ENCODE peak calls at places on chromosomes 11 and 22, in nine cellular contexts. W is IMR-90, D is Peyer's patch, E is H9, N is GM12878, F is A549, Z is neuronal stem cell, G is right cardiac atrium, K is fibroblast of lung. B is an unnamed sample.

GRCh38 chr22:43878831-43879550 is 12.8 kb downstream of the PNPLA5 start:
- DNase-seq in W (no peak), D (no peak), E (no peak), N (no peak), F (no peak), Z (no peak), G (no peak), K (no peak), B (no peak)

GRCh38 chr11:111602865-111603632 is 800 bp downstream of the SIK2 start:
- DNase-seq in W (peak; percentile 43), D (no peak), E (no peak), N (no peak), F (peak; percentile 7), Z (peak; percentile 46), G (no peak), K (peak; percentile 50), B (no peak)

GRCh38 chr11:116638463-116638862 is 134.3 kb downstream of the BUD13 start:
- DNase-seq in W (no peak), D (no peak), E (no peak), N (no peak), F (no peak), Z (no peak), G (no peak), K (no peak), B (no peak)

GRCh38 chr11:68880851-68881250 is 22.8 kb downstream of the MRPL21 start:
- DNase-seq in W (no peak), D (no peak), E (no peak), N (no peak), F (no peak), Z (no peak), G (no peak), K (no peak), B (no peak)

GRCh38 chr11:95991545-95991944 is 67.6 kb upstream of the MTMR2 start:
- DNase-seq in W (peak; percentile 80), D (no peak), E (no peak), N (no peak), F (no peak), Z (no peak), G (no peak), K (peak; percentile 84), B (no peak)

GRCh38 chr11:116330439-116331185 is 442.2 kb downstream of the BUD13 start:
- DNase-seq in W (no peak), D (no peak), E (peak; percentile 18), N (no peak), F (no peak), Z (no peak), G (peak; percentile 35), K (no peak), B (no peak)

GRCh38 chr11:76763573-76764348 is 19.4 kb upstream of the TSKU start:
- DNase-seq in W (peak; percentile 95), D (no peak), E (no peak), N (no peak), F (peak; percentile 42), Z (no peak), G (peak; percentile 86), K (peak; percentile 67), B (no peak)

GRCh38 chr22:36411589-36412258 is 24.0 kb upstream of the MYH9 start:
- DNase-seq in W (no peak), D (no peak), E (no peak), N (no peak), F (no peak), Z (no peak), G (no peak), K (no peak), B (no peak)

GRCh38 chr11:134665571-134666268 is 253.7 kb upstream of the B3GAT1 start:
- DNase-seq in W (no peak), D (no peak), E (no peak), N (no peak), F (no peak), Z (no peak), G (no peak), K (no peak), B (no peak)

GRCh38 chr11:102464037-102464436 is 11.5 kb upstream of the TMEM123 start:
- DNase-seq in W (no peak), D (no peak), E (no peak), N (no peak), F (no peak), Z (no peak), G (no peak), K (no peak), B (no peak)

GRCh38 chr11:7547091-7547490 is 33.3 kb downstream of the PPFIBP2 start:
- DNase-seq in W (no peak), D (no peak), E (no peak), N (no peak), F (no peak), Z (no peak), G (no peak), K (no peak), B (no peak)

GRCh38 chr22:42272431-42273004 is 2.1 kb upstream of the TCF20 start:
- DNase-seq in W (no peak), D (no peak), E (no peak), N (no peak), F (no peak), Z (no peak), G (no peak), K (no peak), B (no peak)

GRCh38 chr11:36454991-36455611 is 55.0 kb downstream of the TRAF6 start:
- DNase-seq in W (no peak), D (no peak), E (no peak), N (no peak), F (no peak), Z (peak; percentile 89), G (peak; percentile 53), K (no peak), B (no peak)

GRCh38 chr11:134267966-134268365 is 8.2 kb upstream of the GLB1L3 start:
- DNase-seq in W (no peak), D (no peak), E (no peak), N (no peak), F (no peak), Z (no peak), G (no peak), K (no peak), B (no peak)

GRCh38 chr11:12251651-12252560 is 125.5 kb upstream of the PARVA start:
- DNase-seq in W (no peak), D (no peak), E (no peak), N (no peak), F (no peak), Z (no peak), G (no peak), K (no peak), B (no peak)

GRCh38 chr11:2837096-2837601 is 48.4 kb downstream of the CDKN1C start:
- DNase-seq in W (peak; percentile 11), D (peak; percentile 22), E (peak; percentile 88), N (no peak), F (peak; percentile 42), Z (peak; percentile 50), G (peak; percentile 95), K (peak; percentile 58), B (no peak)

GRCh38 chr11:115334932-115335788 is 169.1 kb downstream of the CADM1 start:
- DNase-seq in W (peak; percentile 52), D (no peak), E (no peak), N (no peak), F (peak; percentile 46), Z (peak; percentile 12), G (no peak), K (peak; percentile 64), B (no peak)

GRCh38 chr11:134474942-134475341 is 62.9 kb upstream of the B3GAT1 start:
- DNase-seq in W (no peak), D (no peak), E (peak; percentile 15), N (no peak), F (no peak), Z (no peak), G (no peak), K (no peak), B (no peak)

GRCh38 chr11:92576315-92576714 is 351.7 kb downstream of the FAT3 start:
- DNase-seq in W (no peak), D (no peak), E (no peak), N (no peak), F (no peak), Z (no peak), G (no peak), K (no peak), B (no peak)
- H3K27ac ChIP-seq in W (no peak overlapping the region), D (no peak overlapping the region), E (no peak overlapping the region), N (no peak overlapping the region), F (no peak overlapping the region), Z (no peak overlapping the region), G (no peak overlapping the region), K (no peak overlapping the region), B (no peak overlapping the region)

GRCh38 chr11:43397251-43397650 is 38.5 kb downstream of the TTC17 start:
- DNase-seq in W (peak; percentile 3), D (no peak), E (no peak), N (no peak), F (no peak), Z (no peak), G (no peak), K (no peak), B (no peak)
- H3K27ac ChIP-seq in W (no peak overlapping the region), D (no peak overlapping the region), E (no peak overlapping the region), N (no peak overlapping the region), F (no peak overlapping the region), Z (no peak overlapping the region), G (no peak overlapping the region), K (no peak overlapping the region), B (no peak overlapping the region)

GRCh38 chr11:128492903-128493569 is 94.3 kb downstream of the ETS1 start:
- DNase-seq in W (no peak), D (no peak), E (no peak), N (no peak), F (no peak), Z (no peak), G (no peak), K (no peak), B (no peak)

GRCh38 chr11:128494418-128495332 is 92.7 kb downstream of the ETS1 start:
- DNase-seq in W (no peak), D (no peak), E (no peak), N (no peak), F (no peak), Z (no peak), G (no peak), K (no peak), B (no peak)

GRCh38 chr11:128491195-128491936 is 96.0 kb downstream of the ETS1 start:
- DNase-seq in W (no peak), D (no peak), E (no peak), N (no peak), F (no peak), Z (no peak), G (no peak), K (no peak), B (no peak)

GRCh38 chr11:128493570-128493965 is 93.8 kb downstream of the ETS1 start:
- DNase-seq in W (peak; percentile 65), D (no peak), E (no peak), N (no peak), F (no peak), Z (no peak), G (no peak), K (peak; percentile 61), B (no peak)

GRCh38 chr11:128492461-128492860 is 94.9 kb downstream of the ETS1 start:
- DNase-seq in W (peak; percentile 67), D (no peak), E (no peak), N (no peak), F (no peak), Z (no peak), G (no peak), K (no peak), B (no peak)
- H3K27ac ChIP-seq in W (no peak overlapping the region), D (peak overlapping the region; percentile 59), E (no peak overlapping the region), N (no peak overlapping the region), F (peak overlapping the region; percentile 62), Z (no peak overlapping the region), G (peak overlapping the region; percentile 56), K (peak overlapping the region; percentile 80), B (peak overlapping the region; percentile 39)

DNA sequence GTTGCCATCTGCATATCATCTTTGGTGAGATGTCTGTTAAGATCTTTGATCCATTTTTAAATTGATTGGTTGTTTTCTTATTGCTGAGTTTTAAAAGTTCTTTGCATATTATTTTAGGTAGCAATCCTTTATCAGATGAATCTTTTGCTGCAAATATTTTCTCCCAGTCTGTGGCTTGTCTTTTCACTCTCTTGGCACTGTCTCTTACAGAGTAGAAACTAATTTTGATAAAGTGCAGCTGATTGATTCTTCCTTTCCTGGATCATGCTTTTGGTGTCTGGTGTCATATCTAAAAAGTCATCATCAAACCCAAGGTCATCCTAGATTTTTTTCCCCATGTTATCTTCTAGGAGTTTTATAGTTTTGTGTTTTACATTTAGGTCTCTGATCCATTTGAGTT is 112.6 kb downstream of the NAT10 start:
- DNase-seq in W (no peak), D (no peak), E (no peak), N (no peak), F (no peak), Z (no peak), G (no peak), K (no peak), B (no peak)
- H3K27ac ChIP-seq in W (no peak overlapping the region), D (no peak overlapping the region), E (no peak overlapping the region), N (no peak overlapping the region), F (no peak overlapping the region), Z (no peak overlapping the region), G (no peak overlapping the region), K (no peak overlapping the region), B (no peak overlapping the region)

B was measured in thoracic aorta.